ENCODE peak calls at places on chromosomes 13 and 19, in five cellular contexts. Y is AG08396; E is nucleus accumbens; X is heart right ventricle; S is activated CD4-positive, CD25-positive, alpha-beta regulatory T cell. Z is an unnamed sample.

GRCh38 chr13:98972627-98973026 is 5.2 kb downstream of the DOCK9 start:
- DNase-seq in Y (peak), E (no peak), X (no peak), S (no peak), Z (no peak)

GRCh38 chr19:7988307-7988706 is 17.1 kb downstream of the ELAVL1 start:
- DNase-seq in Y (no peak), E (no peak), X (no peak), S (no peak), Z (no peak)

GRCh38 chr13:43720780-43721397 is 65.9 kb downstream of the ENOX1 start:
- DNase-seq in Y (no peak), E (no peak), X (no peak), S (no peak), Z (no peak)

GRCh38 chr13:44244288-44244687 is 129.3 kb upstream of the SERP2 start:
- DNase-seq in Y (no peak), E (no peak), X (no peak), S (no peak), Z (peak)

GRCh38 chr13:109412232-109412935 is 374.0 kb downstream of the IRS2 start:
- DNase-seq in Y (peak), E (peak), X (peak), S (no peak), Z (peak)

GRCh38 chr13:50189450-50189849 is 174.2 kb downstream of the KCNRG start:
- DNase-seq in Y (no peak), E (no peak), X (no peak), S (no peak), Z (no peak)

GRCh38 chr19:31285744-31286143 is 63.5 kb downstream of the TSHZ3 start:
- DNase-seq in Y (peak), E (no peak), X (no peak), S (no peak), Z (no peak)

GRCh38 chr19:49524812-49525455 is 2.9 kb upstream of the RCN3 start:
- DNase-seq in Y (no peak), E (no peak), X (no peak), S (no peak), Z (no peak)

GRCh38 chr19:33595783-33596182 is 26.0 kb upstream of the CHST8 start:
- DNase-seq in Y (no peak), E (no peak), X (no peak), S (no peak), Z (no peak)

GRCh38 chr19:6971366-6971765 is 49.9 kb downstream of the MBD3L2B start:
- DNase-seq in Y (peak), E (no peak), X (no peak), S (no peak), Z (no peak)

GRCh38 chr13:26499209-26499601 is 58.3 kb upstream of the WASF3 start:
- DNase-seq in Y (no peak), E (no peak), X (no peak), S (no peak), Z (no peak)

GRCh38 chr13:88622362-88622973 is 951.3 kb downstream of the SLITRK5 start:
- DNase-seq in Y (no peak), E (no peak), X (no peak), S (no peak), Z (no peak)

GRCh38 chr19:11243798-11244169 is 4.4 kb downstream of the ANGPTL8 start:
- DNase-seq in Y (no peak), E (no peak), X (no peak), S (no peak), Z (no peak)

GRCh38 chr13:59416561-59416960 is 747.2 kb downstream of the DIAPH3 start:
- DNase-seq in Y (no peak), E (no peak), X (no peak), S (no peak), Z (no peak)

GRCh38 chr13:109868583-109869311 is 82.4 kb upstream of the IRS2 start:
- DNase-seq in Y (peak), E (no peak), X (no peak), S (no peak), Z (no peak)

GRCh38 chr13:48411281-48412099 is 1.4 kb downstream of the LPAR6 start:
- DNase-seq in Y (no peak), E (no peak), X (no peak), S (peak), Z (no peak)

GRCh38 chr19:52603558-52604207 is 33.6 kb downstream of the ZNF701 start:
- DNase-seq in Y (no peak), E (no peak), X (no peak), S (no peak), Z (no peak)

GRCh38 chr19:38250821-38251563 is 5.2 kb downstream of the PPP1R14A start:
- DNase-seq in Y (no peak), E (peak), X (peak), S (no peak), Z (peak)